ENCODE peak calls at places on chromosomes 16 and 17, in four cellular contexts. C is aorta, X is transverse colon, K is tibial artery. S is an unnamed sample.
A peak's percentile ranks its signal among the peaks of the same experiment; 100 is the strongest.

GRCh38 chr16:75254359-75254837 is 3.0 kb upstream of the BCAR1 start:
- DNase-seq in C (no peak), X (peak; percentile 41), K (peak; percentile 85), S (no peak)

GRCh38 chr16:27768651-27769270 is 218.8 kb downstream of the KATNIP start:
- DNase-seq in C (no peak), X (no peak), K (no peak), S (no peak)

GRCh38 chr17:49440581-49440980 is 25.9 kb upstream of the PHB1 start:
- DNase-seq in C (peak; percentile 28), X (no peak), K (no peak), S (no peak)

GRCh38 chr16:88651276-88651988 is 579 bp upstream of the CYBA start:
- DNase-seq in C (peak; percentile 77), X (peak; percentile 81), K (peak; percentile 72), S (no peak)

GRCh38 chr16:75217389-75217851 is 1.4 kb upstream of the CTRB1 start:
- DNase-seq in C (no peak), X (no peak), K (no peak), S (no peak)

GRCh38 chr16:10466313-10466712 is 80.5 kb downstream of the ATF7IP2 start:
- DNase-seq in C (no peak), X (no peak), K (no peak), S (no peak)

GRCh38 chr17:10103712-10104111 is 94.7 kb downstream of the GAS7 start:
- DNase-seq in C (no peak), X (no peak), K (no peak), S (no peak)

GRCh38 chr16:17058471-17058870 is 412.3 kb downstream of the XYLT1 start:
- DNase-seq in C (no peak), X (no peak), K (no peak), S (no peak)

GRCh38 chr17:69572747-69573146 is 158.2 kb downstream of the MAP2K6 start:
- DNase-seq in C (no peak), X (no peak), K (no peak), S (no peak)

GRCh38 chr17:32015245-32016013 is 8.2 kb downstream of the LRRC37B start:
- DNase-seq in C (no peak), X (no peak), K (no peak), S (no peak)

GRCh38 chr17:4394208-4395110 is 28.0 kb upstream of the UBE2G1 start:
- DNase-seq in C (no peak), X (no peak), K (no peak), S (no peak)

GRCh38 chr16:3401719-3402397 is 843 bp downstream of the ZNF174 start:
- DNase-seq in C (no peak), X (no peak), K (no peak), S (no peak)

GRCh38 chr16:87041286-87041685 is 275.9 kb downstream of the C16orf95 start:
- DNase-seq in C (peak; percentile 79), X (no peak), K (peak; percentile 66), S (no peak)

GRCh38 chr16:11085025-11085485 is 140.7 kb downstream of the CLEC16A start:
- DNase-seq in C (no peak), X (no peak), K (no peak), S (no peak)

GRCh38 chr17:15181333-15181732 is 83.8 kb downstream of the PMP22 start:
- DNase-seq in C (no peak), X (no peak), K (no peak), S (no peak)

DNA sequence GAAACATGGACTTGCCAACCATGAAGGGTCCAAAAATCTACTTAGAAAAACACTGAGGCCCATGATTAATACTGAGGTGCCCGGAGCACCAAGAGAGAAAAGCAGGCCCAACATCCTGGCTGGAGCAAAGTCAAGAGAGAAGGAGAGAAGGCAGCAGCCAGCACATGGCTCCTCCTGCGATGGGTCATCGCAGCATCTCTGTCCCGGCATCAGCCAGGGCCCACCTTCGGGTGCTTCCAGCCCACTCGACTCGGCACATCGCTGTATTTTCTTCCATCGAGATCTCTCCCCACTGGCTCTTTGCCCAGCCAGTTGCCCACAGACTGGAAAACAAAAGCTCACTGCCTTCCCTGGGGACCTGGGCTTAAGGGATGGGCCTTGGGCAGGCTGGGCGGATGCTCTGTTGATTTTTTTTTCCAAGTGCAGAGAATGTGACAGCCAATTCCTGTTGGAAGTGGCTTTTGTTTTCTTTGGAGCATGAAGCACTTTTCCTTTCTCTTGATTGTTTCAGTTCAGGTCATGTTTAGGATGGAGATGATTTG is 58.1 kb downstream of the CYB5B start:
- DNase-seq in C (peak; percentile 85), X (no peak), K (peak; percentile 84), S (peak; percentile 65)
- H3K27ac ChIP-seq in C (no peak overlapping the region), X (peak overlapping the region; percentile 67), K (peak overlapping the region; percentile 90), S (peak overlapping the region; percentile 58)

GRCh38 chr16:85193876-85194275 is 81.6 kb upstream of the CIBAR2 start:
- DNase-seq in C (no peak), X (no peak), K (no peak), S (no peak)
- H3K4me3 ChIP-seq in C (no peak overlapping the region), X (no peak overlapping the region), K (no peak overlapping the region), S (no peak overlapping the region)

DNA sequence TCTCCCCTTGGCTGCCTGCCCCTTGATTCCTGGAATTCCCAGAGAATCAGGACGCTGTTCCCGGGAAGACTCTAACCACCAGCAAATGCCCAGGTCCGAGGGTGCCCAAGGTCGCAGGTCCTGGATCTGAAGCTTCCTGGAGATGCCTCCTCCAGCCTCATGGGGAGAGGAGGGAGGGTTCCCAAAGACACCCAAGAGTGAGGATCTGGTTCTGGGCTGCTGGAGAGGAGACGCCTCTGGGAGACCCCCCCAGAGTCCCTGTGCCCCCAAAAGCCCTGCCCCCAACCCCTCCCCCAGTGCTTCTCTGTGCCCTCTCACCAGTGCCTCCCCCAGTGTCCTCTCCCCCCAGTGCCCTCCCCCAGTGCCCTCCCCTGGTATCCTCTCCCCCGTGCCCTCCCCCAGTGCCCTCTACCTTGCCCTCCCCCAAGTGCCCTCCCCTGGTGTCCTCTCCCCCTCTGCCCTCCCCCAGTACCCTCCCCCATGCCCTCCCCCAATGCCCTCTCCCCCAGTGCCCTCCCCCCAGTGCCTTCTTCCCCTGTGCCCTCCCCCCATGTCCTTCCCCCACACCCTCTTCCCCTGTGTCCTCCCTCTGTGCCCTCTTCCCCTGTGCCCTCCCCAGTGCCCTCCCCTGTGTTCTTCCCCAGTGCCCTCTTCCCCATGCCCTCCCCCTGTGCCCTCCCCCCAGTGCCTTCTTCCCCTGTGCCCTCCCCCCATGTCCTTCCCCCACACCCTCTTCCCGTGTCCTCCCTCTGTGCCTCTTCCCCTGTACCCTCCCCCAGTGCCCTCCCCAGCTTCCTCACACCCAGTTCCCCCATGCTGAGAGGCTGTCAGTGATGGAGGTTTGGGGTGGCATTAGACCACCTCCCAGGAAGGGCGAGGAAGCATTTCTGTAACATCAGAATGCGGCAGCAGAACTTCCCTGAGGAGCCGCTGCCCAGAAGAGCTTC is 6.3 kb upstream of the SECTM1 start:
- DNase-seq in C (no peak), X (no peak), K (no peak), S (no peak)
- H3K4me1 ChIP-seq in C (no peaks in the 10 kb centered on the region), X (peaks cover 18% of the 10 kb centered on the region), K (peaks cover 12% of the 10 kb centered on the region), S (peaks cover 6% of the 10 kb centered on the region)

GRCh38 chr16:84226026-84226425 is 13.8 kb downstream of the KCNG4 start:
- DNase-seq in C (no peak), X (no peak), K (no peak), S (no peak)

GRCh38 chr16:84225571-84225970 is 14.2 kb downstream of the KCNG4 start:
- DNase-seq in C (no peak), X (no peak), K (no peak), S (no peak)

GRCh38 chr16:84227548-84227947 is 12.3 kb downstream of the KCNG4 start:
- DNase-seq in C (no peak), X (no peak), K (no peak), S (no peak)

GRCh38 chr16:84229421-84229820 is 10.4 kb downstream of the KCNG4 start:
- DNase-seq in C (no peak), X (no peak), K (no peak), S (no peak)

DNA sequence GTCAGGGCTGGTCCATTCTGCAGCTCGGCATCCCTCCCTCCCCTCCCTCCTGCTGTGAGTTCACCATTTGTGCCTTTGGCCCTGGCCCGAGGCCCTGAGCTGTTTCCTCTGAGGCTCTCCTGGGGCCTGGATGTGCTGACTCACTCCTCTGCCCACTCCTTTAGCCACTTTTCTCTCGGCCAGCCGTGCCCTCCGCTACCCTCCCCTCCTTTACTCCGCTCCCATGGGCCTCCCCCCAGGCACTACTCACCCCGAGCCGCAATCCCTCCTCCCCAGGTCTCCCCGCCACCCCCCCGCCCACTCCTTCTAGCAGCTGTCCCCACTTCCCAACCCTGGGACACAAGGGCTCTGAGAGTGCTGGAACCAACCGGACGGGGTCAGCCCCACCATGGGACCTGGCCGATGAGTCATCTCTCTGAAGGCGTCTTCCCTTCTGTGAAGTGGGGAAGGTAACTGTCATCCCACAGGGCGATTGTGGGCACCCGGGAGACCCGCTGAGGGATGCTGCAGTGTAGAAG is 11.4 kb downstream of the KCNG4 start:
- DNase-seq in C (peak; percentile 95), X (peak; percentile 15), K (peak; percentile 93), S (peak; percentile 78)
- H3K27ac ChIP-seq in C (no peak overlapping the region), X (no peak overlapping the region), K (peak overlapping the region; percentile 79), S (no peak overlapping the region)

DNA sequence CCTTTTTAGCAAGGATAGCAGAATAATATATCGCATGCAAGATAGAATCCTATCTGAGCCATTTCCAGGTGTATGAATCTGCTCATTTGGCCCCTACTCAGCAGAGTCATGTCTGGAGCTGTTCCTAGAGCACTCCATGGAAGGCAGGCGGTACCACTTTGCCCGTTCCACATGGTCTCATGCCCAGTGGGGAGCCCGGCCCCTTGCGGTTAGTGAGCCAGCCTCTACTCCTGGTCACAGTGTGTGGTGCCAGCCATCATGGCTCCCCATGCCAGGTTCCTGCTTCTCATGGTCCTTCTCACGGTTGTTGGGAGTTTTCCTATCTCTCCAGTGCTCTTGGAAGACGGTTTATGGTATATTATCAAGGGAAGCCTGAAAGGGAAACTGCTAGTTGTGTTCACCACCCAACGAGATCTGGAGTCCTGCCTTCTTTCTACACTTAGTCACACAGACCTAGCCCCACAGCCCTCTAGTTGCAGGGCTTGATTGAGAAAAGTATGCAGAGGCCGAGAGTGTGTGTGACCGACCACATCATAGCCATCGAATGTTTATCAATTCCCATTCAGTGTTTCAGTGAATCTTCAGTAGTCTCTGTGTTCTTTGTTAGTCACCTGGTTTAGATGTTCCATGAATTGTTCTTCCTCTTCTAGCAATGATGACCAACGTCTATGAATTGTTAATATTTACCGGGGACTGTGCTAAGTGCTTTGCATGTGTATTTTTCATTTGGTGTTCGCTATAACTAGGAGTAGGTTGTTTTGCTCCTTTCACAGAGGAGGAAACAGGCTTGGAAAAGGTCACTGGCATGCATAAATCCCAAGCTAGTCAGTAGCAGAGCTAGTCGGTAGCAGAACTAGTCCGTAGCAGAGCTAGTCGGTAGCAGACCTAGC is 9.6 kb downstream of the JPT2 start:
- DNase-seq in C (no peak), X (no peak), K (no peak), S (no peak)
- H3K4me3 ChIP-seq in C (no peak overlapping the region), X (no peak overlapping the region), K (no peak overlapping the region), S (no peak overlapping the region)

GRCh38 chr16:77199211-77199610 is at the start of gene SYCE1L:
- DNase-seq in C (no peak), X (no peak), K (no peak), S (no peak)
- H3K4me1 ChIP-seq in C (no peaks in the 10 kb centered on the region), X (no peaks in the 10 kb centered on the region), K (no peaks in the 10 kb centered on the region), S (no peaks in the 10 kb centered on the region)

GRCh38 chr17:79006001-79006400 is 3.6 kb downstream of the CANT1 start:
- DNase-seq in C (peak; percentile 61), X (peak; percentile 35), K (peak; percentile 52), S (no peak)
- H3K27ac ChIP-seq in C (no peak overlapping the region), X (peak overlapping the region; percentile 93), K (no peak overlapping the region), S (no peak overlapping the region)

S was measured in tibial nerve.